ENCODE peak calls at places on chromosomes 5 and 9, in seven cellular contexts. One of them, this sample, is unnamed.

GRCh38 chr9:83509372-83509771 is 28.8 kb downstream of the FRMD3 start:
- DNase-seq in ovary: no peak
- DNase-seq in CD4-positive, alpha-beta T cell: no peak
- DNase-seq in astrocyte of the cerebellum: peak; percentile 68
- DNase-seq in thyroid gland: no peak
- DNase-seq in psoas muscle: no peak
- DNase-seq in fibroblast of pulmonary artery: peak; percentile 72
- DNase-seq in this sample: no peak

GRCh38 chr9:5529683-5530221 is 19.4 kb downstream of the PDCD1LG2 start:
- DNase-seq in thyroid gland: no peak
- DNase-seq in CD4-positive, alpha-beta T cell: no peak
- DNase-seq in ovary: no peak
- DNase-seq in astrocyte of the cerebellum: no peak
- DNase-seq in psoas muscle: no peak
- DNase-seq in fibroblast of pulmonary artery: no peak
- DNase-seq in this sample: no peak

GRCh38 chr9:134670851-134671281 is 29.3 kb downstream of the COL5A1 start:
- DNase-seq in fibroblast of pulmonary artery: no peak
- DNase-seq in thyroid gland: no peak
- DNase-seq in ovary: peak; percentile 10
- DNase-seq in psoas muscle: no peak
- DNase-seq in CD4-positive, alpha-beta T cell: no peak
- DNase-seq in astrocyte of the cerebellum: no peak
- DNase-seq in this sample: no peak

GRCh38 chr5:159393854-159394274 is 63.6 kb upstream of the IL12B start:
- DNase-seq in thyroid gland: no peak
- DNase-seq in psoas muscle: no peak
- DNase-seq in astrocyte of the cerebellum: no peak
- DNase-seq in ovary: no peak
- DNase-seq in fibroblast of pulmonary artery: no peak
- DNase-seq in CD4-positive, alpha-beta T cell: no peak
- DNase-seq in this sample: no peak

GRCh38 chr9:127869310-127870152 is 7.9 kb downstream of the AK1 start:
- DNase-seq in psoas muscle: peak; percentile 96
- DNase-seq in thyroid gland: peak; percentile 89
- DNase-seq in ovary: peak; percentile 95
- DNase-seq in astrocyte of the cerebellum: peak; percentile 58
- DNase-seq in CD4-positive, alpha-beta T cell: peak; percentile 52
- DNase-seq in fibroblast of pulmonary artery: peak; percentile 87
- DNase-seq in this sample: peak; percentile 92

GRCh38 chr9:20689833-20690232 is 5.8 kb downstream of the FOCAD start:
- DNase-seq in psoas muscle: no peak
- DNase-seq in ovary: no peak
- DNase-seq in CD4-positive, alpha-beta T cell: no peak
- DNase-seq in astrocyte of the cerebellum: no peak
- DNase-seq in fibroblast of pulmonary artery: no peak
- DNase-seq in thyroid gland: no peak
- DNase-seq in this sample: no peak

GRCh38 chr9:133207021-133207531 is 2.0 kb downstream of the OBP2B start:
- DNase-seq in psoas muscle: peak; percentile 29
- DNase-seq in CD4-positive, alpha-beta T cell: no peak
- DNase-seq in fibroblast of pulmonary artery: no peak
- DNase-seq in astrocyte of the cerebellum: no peak
- DNase-seq in ovary: no peak
- DNase-seq in thyroid gland: no peak
- DNase-seq in this sample: no peak

GRCh38 chr9:108551030-108551964 is 304.5 kb downstream of the ACTL7B start:
- DNase-seq in fibroblast of pulmonary artery: peak; percentile 74
- DNase-seq in ovary: no peak
- DNase-seq in CD4-positive, alpha-beta T cell: no peak
- DNase-seq in psoas muscle: peak; percentile 65
- DNase-seq in astrocyte of the cerebellum: peak; percentile 82
- DNase-seq in thyroid gland: no peak
- DNase-seq in this sample: no peak

GRCh38 chr9:91419222-91420191 is 4.1 kb downstream of the NFIL3 start:
- DNase-seq in CD4-positive, alpha-beta T cell: no peak
- DNase-seq in astrocyte of the cerebellum: peak; percentile 82
- DNase-seq in psoas muscle: peak; percentile 77
- DNase-seq in thyroid gland: peak; percentile 37
- DNase-seq in fibroblast of pulmonary artery: peak; percentile 97
- DNase-seq in ovary: peak; percentile 45
- DNase-seq in this sample: peak; percentile 95

GRCh38 chr9:21002040-21002439 is 29.4 kb downstream of the HACD4 start:
- DNase-seq in astrocyte of the cerebellum: no peak
- DNase-seq in thyroid gland: no peak
- DNase-seq in psoas muscle: no peak
- DNase-seq in CD4-positive, alpha-beta T cell: no peak
- DNase-seq in fibroblast of pulmonary artery: no peak
- DNase-seq in ovary: no peak
- DNase-seq in this sample: no peak

GRCh38 chr5:109105631-109106267 is 304.0 kb downstream of the PJA2 start:
- DNase-seq in astrocyte of the cerebellum: peak; percentile 72
- DNase-seq in thyroid gland: no peak
- DNase-seq in CD4-positive, alpha-beta T cell: no peak
- DNase-seq in psoas muscle: no peak
- DNase-seq in fibroblast of pulmonary artery: peak; percentile 94
- DNase-seq in ovary: no peak
- DNase-seq in this sample: no peak

GRCh38 chr9:127405344-127406125 is 8.6 kb downstream of the SLC2A8 start:
- DNase-seq in fibroblast of pulmonary artery: no peak
- DNase-seq in CD4-positive, alpha-beta T cell: no peak
- DNase-seq in thyroid gland: no peak
- DNase-seq in psoas muscle: peak; percentile 81
- DNase-seq in ovary: no peak
- DNase-seq in astrocyte of the cerebellum: no peak
- DNase-seq in this sample: no peak

GRCh38 chr5:140003519-140003918 is 39.6 kb downstream of the NRG2 start:
- DNase-seq in psoas muscle: no peak
- DNase-seq in thyroid gland: no peak
- DNase-seq in astrocyte of the cerebellum: no peak
- DNase-seq in fibroblast of pulmonary artery: no peak
- DNase-seq in CD4-positive, alpha-beta T cell: no peak
- DNase-seq in ovary: no peak
- DNase-seq in this sample: no peak

GRCh38 chr5:75260708-75261107 is 24.0 kb upstream of the ANKRD31 start:
- DNase-seq in fibroblast of pulmonary artery: no peak
- DNase-seq in thyroid gland: no peak
- DNase-seq in astrocyte of the cerebellum: no peak
- DNase-seq in ovary: no peak
- DNase-seq in psoas muscle: no peak
- DNase-seq in CD4-positive, alpha-beta T cell: no peak
- DNase-seq in this sample: no peak

GRCh38 chr9:95003694-95004451 is 277.4 kb downstream of the AOPEP start:
- DNase-seq in fibroblast of pulmonary artery: peak; percentile 60
- DNase-seq in CD4-positive, alpha-beta T cell: no peak
- DNase-seq in ovary: peak; percentile 71
- DNase-seq in psoas muscle: peak; percentile 59
- DNase-seq in astrocyte of the cerebellum: no peak
- DNase-seq in thyroid gland: peak; percentile 84
- DNase-seq in this sample: no peak
- TF ChIP-seq CTCF in fibroblast of pulmonary artery: peak; percentile 9
- TF ChIP-seq CTCF in CD4-positive, alpha-beta T cell: no peak
- TF ChIP-seq CTCF in ovary: no peak
- TF ChIP-seq CTCF in psoas muscle: no peak
- TF ChIP-seq CTCF in astrocyte of the cerebellum: peak; percentile 36
- TF ChIP-seq CTCF in thyroid gland: no peak
- TF ChIP-seq CTCF in this sample: no peak

DNA sequence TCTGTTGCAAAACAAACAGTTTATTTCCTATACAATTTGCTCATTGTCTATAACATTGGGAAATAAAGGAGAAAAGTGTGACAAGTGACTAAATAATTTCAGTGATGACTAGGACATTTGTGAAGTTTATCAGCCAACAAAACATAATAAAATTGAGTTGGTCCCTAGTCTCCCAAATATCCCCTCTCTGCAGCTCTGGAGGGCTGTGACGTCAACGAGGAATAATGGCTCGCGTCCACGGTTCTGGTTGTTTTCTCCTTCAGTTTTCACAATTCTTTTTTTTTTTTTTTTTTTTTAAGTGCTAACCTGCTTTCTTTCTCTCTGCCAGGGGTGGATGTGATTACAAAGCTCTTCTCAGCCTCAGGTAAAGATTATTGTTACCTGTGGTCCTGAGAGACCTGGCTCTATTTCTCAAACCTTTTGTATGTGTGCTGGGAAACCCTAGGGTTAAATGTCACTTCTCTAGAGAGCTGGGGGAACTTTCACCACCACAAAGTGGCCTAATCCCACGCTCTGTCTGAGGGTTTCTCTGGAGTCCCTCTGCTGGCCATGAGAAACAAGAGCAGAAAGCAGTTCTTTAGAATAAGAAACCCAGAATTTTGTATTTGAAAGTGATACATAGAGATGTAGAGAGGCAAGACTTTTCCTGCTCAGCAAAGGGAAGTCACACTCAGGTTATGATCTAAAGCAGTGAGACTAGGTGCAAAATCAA is 36.2 kb upstream of the ANKRD55 start:
- DNase-seq in astrocyte of the cerebellum: peak; percentile 26
- DNase-seq in ovary: no peak
- DNase-seq in CD4-positive, alpha-beta T cell: peak; percentile 17
- DNase-seq in psoas muscle: no peak
- DNase-seq in fibroblast of pulmonary artery: peak; percentile 85
- DNase-seq in thyroid gland: peak; percentile 36
- DNase-seq in this sample: no peak
- TF ChIP-seq CTCF in astrocyte of the cerebellum: peak; percentile 85
- TF ChIP-seq CTCF in ovary: peak; percentile 24
- TF ChIP-seq CTCF in CD4-positive, alpha-beta T cell: no peak
- TF ChIP-seq CTCF in psoas muscle: no peak
- TF ChIP-seq CTCF in fibroblast of pulmonary artery: peak; percentile 84
- TF ChIP-seq CTCF in thyroid gland: no peak
- TF ChIP-seq CTCF in this sample: peak; percentile 33

GRCh38 chr5:113686599-113686998 is 173.1 kb downstream of the YTHDC2 start:
- DNase-seq in psoas muscle: no peak
- DNase-seq in fibroblast of pulmonary artery: no peak
- DNase-seq in CD4-positive, alpha-beta T cell: no peak
- DNase-seq in thyroid gland: no peak
- DNase-seq in astrocyte of the cerebellum: no peak
- DNase-seq in ovary: no peak
- DNase-seq in this sample: no peak

GRCh38 chr5:113683211-113683610 is 169.7 kb downstream of the YTHDC2 start:
- DNase-seq in psoas muscle: no peak
- DNase-seq in astrocyte of the cerebellum: no peak
- DNase-seq in CD4-positive, alpha-beta T cell: no peak
- DNase-seq in fibroblast of pulmonary artery: no peak
- DNase-seq in ovary: no peak
- DNase-seq in thyroid gland: no peak
- DNase-seq in this sample: no peak

GRCh38 chr5:113680534-113680933 is 167.0 kb downstream of the YTHDC2 start:
- DNase-seq in thyroid gland: no peak
- DNase-seq in astrocyte of the cerebellum: no peak
- DNase-seq in psoas muscle: no peak
- DNase-seq in ovary: no peak
- DNase-seq in CD4-positive, alpha-beta T cell: no peak
- DNase-seq in fibroblast of pulmonary artery: peak; percentile 8
- DNase-seq in this sample: no peak

GRCh38 chr5:113678924-113679575 is 165.6 kb downstream of the YTHDC2 start:
- DNase-seq in fibroblast of pulmonary artery: peak; percentile 66
- DNase-seq in ovary: no peak
- DNase-seq in astrocyte of the cerebellum: peak; percentile 11
- DNase-seq in psoas muscle: no peak
- DNase-seq in CD4-positive, alpha-beta T cell: no peak
- DNase-seq in thyroid gland: peak; percentile 32
- DNase-seq in this sample: no peak

GRCh38 chr5:113682497-113683136 is 169.1 kb downstream of the YTHDC2 start:
- DNase-seq in thyroid gland: no peak
- DNase-seq in astrocyte of the cerebellum: no peak
- DNase-seq in ovary: no peak
- DNase-seq in psoas muscle: no peak
- DNase-seq in CD4-positive, alpha-beta T cell: no peak
- DNase-seq in fibroblast of pulmonary artery: peak; percentile 4
- DNase-seq in this sample: no peak
- TF ChIP-seq CTCF in thyroid gland: no peak
- TF ChIP-seq CTCF in astrocyte of the cerebellum: no peak
- TF ChIP-seq CTCF in ovary: no peak
- TF ChIP-seq CTCF in psoas muscle: peak; percentile 5
- TF ChIP-seq CTCF in CD4-positive, alpha-beta T cell: no peak
- TF ChIP-seq CTCF in fibroblast of pulmonary artery: no peak
- TF ChIP-seq CTCF in this sample: no peak

GRCh38 chr5:142141463-142141862 is 32.9 kb downstream of the NDFIP1 start:
- DNase-seq in thyroid gland: no peak
- DNase-seq in psoas muscle: no peak
- DNase-seq in fibroblast of pulmonary artery: no peak
- DNase-seq in CD4-positive, alpha-beta T cell: no peak
- DNase-seq in astrocyte of the cerebellum: no peak
- DNase-seq in ovary: no peak
- DNase-seq in this sample: no peak
- TF ChIP-seq CTCF in thyroid gland: no peak
- TF ChIP-seq CTCF in psoas muscle: no peak
- TF ChIP-seq CTCF in fibroblast of pulmonary artery: no peak
- TF ChIP-seq CTCF in CD4-positive, alpha-beta T cell: no peak
- TF ChIP-seq CTCF in astrocyte of the cerebellum: no peak
- TF ChIP-seq CTCF in ovary: no peak
- TF ChIP-seq CTCF in this sample: no peak

This sample was measured in CD14-positive monocyte.